ENCODE peak calls at places on chromosomes 13 and 19, in nine cellular contexts. One of them, this sample, is unnamed.

GRCh38 chr13:42492372-42492920 is 81.5 kb upstream of the TNFSF11 start:
- DNase-seq in upper lobe of left lung: no peak
- DNase-seq in transverse colon: no peak
- DNase-seq in lower leg skin: no peak
- DNase-seq in right lobe of liver: no peak
- DNase-seq in body of pancreas: no peak
- DNase-seq in uterus: no peak
- DNase-seq in tibial nerve: no peak
- DNase-seq in Peyer's patch: no peak
- DNase-seq in this sample: no peak

GRCh38 chr13:30346159-30346788 is 38.9 kb upstream of the KATNAL1 start:
- DNase-seq in upper lobe of left lung: no peak
- DNase-seq in transverse colon: peak
- DNase-seq in lower leg skin: no peak
- DNase-seq in right lobe of liver: no peak
- DNase-seq in body of pancreas: peak
- DNase-seq in uterus: no peak
- DNase-seq in tibial nerve: no peak
- DNase-seq in Peyer's patch: no peak
- DNase-seq in this sample: no peak

GRCh38 chr19:5961969-5962945 is 15.7 kb downstream of the RANBP3 start:
- DNase-seq in upper lobe of left lung: peak
- DNase-seq in transverse colon: peak
- DNase-seq in lower leg skin: peak
- DNase-seq in right lobe of liver: peak
- DNase-seq in body of pancreas: peak
- DNase-seq in uterus: no peak
- DNase-seq in tibial nerve: no peak
- DNase-seq in Peyer's patch: peak
- DNase-seq in this sample: no peak

GRCh38 chr13:51488212-51488611 is 35.4 kb upstream of the INTS6 start:
- DNase-seq in upper lobe of left lung: no peak
- DNase-seq in transverse colon: no peak
- DNase-seq in lower leg skin: no peak
- DNase-seq in right lobe of liver: no peak
- DNase-seq in body of pancreas: no peak
- DNase-seq in uterus: no peak
- DNase-seq in tibial nerve: no peak
- DNase-seq in Peyer's patch: no peak
- DNase-seq in this sample: no peak

GRCh38 chr13:29621401-29621800 is 25.9 kb upstream of the SLC7A1 start:
- DNase-seq in upper lobe of left lung: no peak
- DNase-seq in transverse colon: no peak
- DNase-seq in lower leg skin: no peak
- DNase-seq in right lobe of liver: no peak
- DNase-seq in body of pancreas: no peak
- DNase-seq in uterus: no peak
- DNase-seq in tibial nerve: no peak
- DNase-seq in Peyer's patch: no peak
- DNase-seq in this sample: no peak

GRCh38 chr19:47309608-47310007 is at the start of gene C5AR1:
- DNase-seq in upper lobe of left lung: no peak
- DNase-seq in transverse colon: peak
- DNase-seq in lower leg skin: peak
- DNase-seq in right lobe of liver: peak
- DNase-seq in body of pancreas: no peak
- DNase-seq in uterus: no peak
- DNase-seq in tibial nerve: no peak
- DNase-seq in Peyer's patch: no peak
- DNase-seq in this sample: no peak

GRCh38 chr19:19420570-19421301 is 15.3 kb downstream of the GATAD2A start:
- DNase-seq in upper lobe of left lung: no peak
- DNase-seq in transverse colon: no peak
- DNase-seq in lower leg skin: no peak
- DNase-seq in right lobe of liver: no peak
- DNase-seq in body of pancreas: no peak
- DNase-seq in uterus: no peak
- DNase-seq in tibial nerve: no peak
- DNase-seq in Peyer's patch: no peak
- DNase-seq in this sample: no peak

GRCh38 chr19:16164222-16164890 is 9.0 kb downstream of the CIB3 start:
- DNase-seq in upper lobe of left lung: no peak
- DNase-seq in transverse colon: peak
- DNase-seq in lower leg skin: no peak
- DNase-seq in right lobe of liver: peak
- DNase-seq in body of pancreas: no peak
- DNase-seq in uterus: no peak
- DNase-seq in tibial nerve: no peak
- DNase-seq in Peyer's patch: peak
- DNase-seq in this sample: no peak

GRCh38 chr13:109152941-109153340 is 523.5 kb downstream of the MYO16 start:
- DNase-seq in upper lobe of left lung: no peak
- DNase-seq in transverse colon: no peak
- DNase-seq in lower leg skin: no peak
- DNase-seq in right lobe of liver: no peak
- DNase-seq in body of pancreas: no peak
- DNase-seq in uterus: no peak
- DNase-seq in tibial nerve: no peak
- DNase-seq in Peyer's patch: no peak
- DNase-seq in this sample: no peak

GRCh38 chr13:30957258-30957943 is 24.9 kb downstream of the TEX26 start:
- DNase-seq in upper lobe of left lung: no peak
- DNase-seq in transverse colon: no peak
- DNase-seq in lower leg skin: no peak
- DNase-seq in right lobe of liver: no peak
- DNase-seq in body of pancreas: no peak
- DNase-seq in uterus: no peak
- DNase-seq in tibial nerve: no peak
- DNase-seq in Peyer's patch: no peak
- DNase-seq in this sample: no peak

GRCh38 chr13:21033866-21034601 is 27.4 kb downstream of the LATS2 start:
- DNase-seq in upper lobe of left lung: no peak
- DNase-seq in transverse colon: no peak
- DNase-seq in lower leg skin: peak
- DNase-seq in right lobe of liver: no peak
- DNase-seq in body of pancreas: peak
- DNase-seq in uterus: peak
- DNase-seq in tibial nerve: no peak
- DNase-seq in Peyer's patch: no peak
- DNase-seq in this sample: no peak

GRCh38 chr19:54606891-54607781 is 13.7 kb downstream of the LILRA1 start:
- DNase-seq in upper lobe of left lung: no peak
- DNase-seq in transverse colon: no peak
- DNase-seq in lower leg skin: no peak
- DNase-seq in right lobe of liver: no peak
- DNase-seq in body of pancreas: no peak
- DNase-seq in uterus: no peak
- DNase-seq in tibial nerve: no peak
- DNase-seq in Peyer's patch: no peak
- DNase-seq in this sample: no peak

DNA sequence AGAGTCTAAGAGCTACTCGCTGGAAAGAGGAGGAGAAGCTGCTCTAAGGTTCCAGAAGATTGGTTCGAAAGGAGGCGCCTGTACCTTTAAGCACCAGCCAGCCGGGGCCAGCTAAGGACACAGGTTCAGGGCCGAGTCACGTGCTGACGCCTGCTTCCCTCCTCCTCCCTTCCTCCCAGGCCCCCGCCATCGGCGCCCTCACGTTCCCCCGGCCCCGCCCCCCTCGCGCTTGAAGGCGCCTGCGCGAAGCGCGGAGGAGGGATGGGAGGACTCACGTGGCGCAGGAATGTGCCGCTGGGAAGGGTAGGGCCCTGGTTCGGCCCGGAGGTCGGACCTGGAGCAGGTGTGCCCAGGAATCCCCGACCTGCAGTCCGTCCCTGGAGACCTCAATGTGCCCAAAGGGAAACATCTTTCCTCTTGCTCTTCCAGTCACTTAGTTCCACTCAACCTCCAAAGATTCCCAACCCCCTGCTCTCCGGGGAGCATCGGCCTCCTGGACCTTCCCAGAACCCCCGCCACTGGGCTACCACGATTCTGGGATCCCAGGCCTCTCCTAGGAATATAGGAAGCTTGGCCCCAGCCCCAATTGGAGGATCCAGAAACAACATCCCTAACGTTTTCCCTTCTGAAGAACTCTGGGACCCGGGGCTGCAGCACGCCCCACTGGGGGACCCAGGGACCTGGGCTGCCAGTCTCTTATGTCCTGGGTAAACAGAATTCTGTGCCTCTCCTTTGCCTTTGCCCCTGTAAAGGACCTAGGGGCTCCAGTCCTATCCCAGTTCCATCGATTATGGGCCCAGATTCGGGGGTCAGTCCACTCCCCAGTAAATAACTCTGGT is 2.5 kb downstream of the DBP start:
- DNase-seq in upper lobe of left lung: peak
- DNase-seq in transverse colon: peak
- DNase-seq in lower leg skin: peak
- DNase-seq in right lobe of liver: peak
- DNase-seq in body of pancreas: peak
- DNase-seq in uterus: peak
- DNase-seq in tibial nerve: peak
- DNase-seq in Peyer's patch: peak
- DNase-seq in this sample: peak
- TF ChIP-seq POLR2A in upper lobe of left lung: peak
- TF ChIP-seq POLR2A in transverse colon: peak
- TF ChIP-seq POLR2A in lower leg skin: no peak
- TF ChIP-seq POLR2A in right lobe of liver: peak
- TF ChIP-seq POLR2A in body of pancreas: peak
- TF ChIP-seq POLR2A in uterus: peak
- TF ChIP-seq POLR2A in tibial nerve: peak
- TF ChIP-seq POLR2A in Peyer's patch: peak
- TF ChIP-seq POLR2A in this sample: peak

GRCh38 chr19:57563547-57563946 is 3.9 kb upstream of the ZNF550 start:
- DNase-seq in upper lobe of left lung: no peak
- DNase-seq in transverse colon: no peak
- DNase-seq in lower leg skin: no peak
- DNase-seq in right lobe of liver: no peak
- DNase-seq in body of pancreas: no peak
- DNase-seq in uterus: no peak
- DNase-seq in tibial nerve: no peak
- DNase-seq in Peyer's patch: no peak
- DNase-seq in this sample: no peak

GRCh38 chr19:57559404-57560025 is at the start of gene ZNF550:
- DNase-seq in upper lobe of left lung: peak
- DNase-seq in transverse colon: peak
- DNase-seq in lower leg skin: peak
- DNase-seq in right lobe of liver: peak
- DNase-seq in body of pancreas: peak
- DNase-seq in uterus: peak
- DNase-seq in tibial nerve: peak
- DNase-seq in Peyer's patch: peak
- DNase-seq in this sample: peak

GRCh38 chr19:57559008-57559403 is 657 bp downstream of the ZNF550 start:
- DNase-seq in upper lobe of left lung: no peak
- DNase-seq in transverse colon: peak
- DNase-seq in lower leg skin: no peak
- DNase-seq in right lobe of liver: no peak
- DNase-seq in body of pancreas: peak
- DNase-seq in uterus: no peak
- DNase-seq in tibial nerve: no peak
- DNase-seq in Peyer's patch: no peak
- DNase-seq in this sample: peak

GRCh38 chr19:57558525-57558924 is 1.1 kb downstream of the ZNF550 start:
- DNase-seq in upper lobe of left lung: no peak
- DNase-seq in transverse colon: no peak
- DNase-seq in lower leg skin: no peak
- DNase-seq in right lobe of liver: no peak
- DNase-seq in body of pancreas: no peak
- DNase-seq in uterus: no peak
- DNase-seq in tibial nerve: no peak
- DNase-seq in Peyer's patch: no peak
- DNase-seq in this sample: peak

DNA sequence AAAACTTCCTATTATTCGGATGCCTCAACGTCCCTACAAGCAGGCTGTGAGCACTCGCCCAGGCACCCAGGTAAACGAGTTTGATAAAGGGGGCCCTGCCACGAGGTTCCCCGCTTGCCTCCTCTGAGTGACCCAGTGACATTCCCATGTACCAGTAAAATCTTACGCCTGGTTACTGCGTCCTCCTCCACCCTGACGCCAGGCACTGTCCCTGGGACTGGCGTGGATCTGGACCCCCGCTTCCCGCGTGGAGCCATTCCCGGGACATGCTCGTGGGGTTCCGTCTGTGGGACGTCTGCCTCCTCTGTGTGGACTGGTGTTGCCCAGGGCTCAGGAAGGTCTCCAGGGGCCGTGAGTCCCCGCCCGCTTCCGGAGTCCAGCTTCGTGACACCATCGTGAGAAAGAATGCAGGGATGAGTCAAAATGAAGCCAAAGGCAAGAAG is 407 bp upstream of the ZNF550 start:
- DNase-seq in upper lobe of left lung: peak
- DNase-seq in transverse colon: no peak
- DNase-seq in lower leg skin: no peak
- DNase-seq in right lobe of liver: peak
- DNase-seq in body of pancreas: no peak
- DNase-seq in uterus: peak
- DNase-seq in tibial nerve: no peak
- DNase-seq in Peyer's patch: no peak
- DNase-seq in this sample: no peak
- TF ChIP-seq POLR2A in upper lobe of left lung: no peak
- TF ChIP-seq POLR2A in transverse colon: no peak
- TF ChIP-seq POLR2A in lower leg skin: no peak
- TF ChIP-seq POLR2A in right lobe of liver: no peak
- TF ChIP-seq POLR2A in body of pancreas: no peak
- TF ChIP-seq POLR2A in uterus: no peak
- TF ChIP-seq POLR2A in tibial nerve: no peak
- TF ChIP-seq POLR2A in Peyer's patch: no peak
- TF ChIP-seq POLR2A in this sample: no peak

GRCh38 chr19:9768175-9769112 is at the start of gene ZNF846:
- DNase-seq in upper lobe of left lung: peak
- DNase-seq in transverse colon: peak
- DNase-seq in lower leg skin: peak
- DNase-seq in right lobe of liver: peak
- DNase-seq in body of pancreas: peak
- DNase-seq in uterus: peak
- DNase-seq in tibial nerve: peak
- DNase-seq in Peyer's patch: peak
- DNase-seq in this sample: peak
- TF ChIP-seq POLR2A in upper lobe of left lung: no peak
- TF ChIP-seq POLR2A in transverse colon: peak
- TF ChIP-seq POLR2A in lower leg skin: no peak
- TF ChIP-seq POLR2A in right lobe of liver: peak
- TF ChIP-seq POLR2A in body of pancreas: peak
- TF ChIP-seq POLR2A in uterus: peak
- TF ChIP-seq POLR2A in tibial nerve: peak
- TF ChIP-seq POLR2A in Peyer's patch: peak
- TF ChIP-seq POLR2A in this sample: peak

DNA sequence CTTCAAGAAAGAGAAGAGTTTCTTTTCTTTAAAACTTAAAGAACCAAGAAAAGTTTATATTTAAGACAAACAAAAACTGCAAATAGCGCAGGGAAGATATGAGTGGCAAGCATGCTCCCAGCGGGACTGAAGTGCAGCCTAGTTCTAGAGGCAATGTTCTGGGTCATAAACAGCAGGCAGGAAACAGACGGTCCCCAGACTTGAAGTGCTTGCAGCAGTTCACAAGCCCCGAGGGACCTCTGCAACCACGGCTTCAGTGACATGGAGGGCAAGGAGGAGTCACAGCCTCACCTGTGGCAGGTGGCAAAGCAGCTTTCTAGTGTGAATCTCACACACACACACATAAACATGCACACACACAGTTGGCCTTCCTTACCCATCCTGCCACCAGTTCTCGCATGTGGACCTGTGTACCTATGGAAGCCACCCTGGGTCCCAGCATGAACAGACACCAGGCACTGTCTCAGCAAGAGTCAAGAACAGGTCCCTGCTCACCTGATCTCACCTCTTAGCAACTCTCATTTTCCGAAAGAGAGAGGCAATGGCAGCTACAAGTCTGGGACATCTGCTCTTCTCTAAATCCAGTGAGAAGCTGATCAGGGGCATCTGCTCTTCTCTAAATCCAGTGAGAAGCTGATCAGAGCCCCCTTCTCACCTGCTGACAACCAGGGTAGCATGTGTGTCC is 162.0 kb downstream of the EFNB2 start:
- DNase-seq in upper lobe of left lung: no peak
- DNase-seq in transverse colon: no peak
- DNase-seq in lower leg skin: no peak
- DNase-seq in right lobe of liver: no peak
- DNase-seq in body of pancreas: no peak
- DNase-seq in uterus: no peak
- DNase-seq in tibial nerve: no peak
- DNase-seq in Peyer's patch: no peak
- DNase-seq in this sample: no peak
- TF ChIP-seq POLR2A in upper lobe of left lung: no peak
- TF ChIP-seq POLR2A in transverse colon: no peak
- TF ChIP-seq POLR2A in lower leg skin: no peak
- TF ChIP-seq POLR2A in right lobe of liver: no peak
- TF ChIP-seq POLR2A in body of pancreas: no peak
- TF ChIP-seq POLR2A in uterus: no peak
- TF ChIP-seq POLR2A in tibial nerve: no peak
- TF ChIP-seq POLR2A in Peyer's patch: no peak
- TF ChIP-seq POLR2A in this sample: no peak

This sample was measured in erythroblast.